ENCODE peak calls at places on chromosomes 6 and 20, in four cellular contexts. H, P, C and M are unnamed samples.

GRCh38 chr6:112781236-112781635 is 434.1 kb downstream of the RFPL4B start:
- DNase-seq in H (no peak), C (no peak), P (no peak), M (peak)

GRCh38 chr6:152863618-152864326 is 113.2 kb downstream of the VIP start:
- DNase-seq in H (peak), P (peak), C (peak), M (peak)

GRCh38 chr6:113315879-113316278 is 541.3 kb upstream of the MARCKS start:
- DNase-seq in P (no peak), C (no peak), H (no peak), M (no peak)

GRCh38 chr20:47067776-47068175 is 173.1 kb downstream of the EYA2 start:
- DNase-seq in P (no peak), C (no peak), H (no peak), M (no peak)

GRCh38 chr6:142353690-142354089 is 51.9 kb downstream of the ADGRG6 start:
- DNase-seq in P (no peak), C (no peak), H (no peak), M (no peak)

GRCh38 chr6:31070711-31071197 is 41.6 kb downstream of the C6orf15 start:
- DNase-seq in P (peak), H (no peak), C (no peak), M (peak)

GRCh38 chr6:11224252-11224965 is 8.1 kb downstream of the NEDD9 start:
- DNase-seq in H (peak), P (no peak), C (no peak), M (no peak)

GRCh38 chr6:118787746-118788419 is 106.1 kb upstream of the ASF1A start:
- DNase-seq in C (no peak), P (no peak), H (no peak), M (no peak)

GRCh38 chr20:58306421-58307261 is 2.9 kb upstream of the RAB22A start:
- DNase-seq in P (no peak), C (no peak), H (peak), M (peak)

GRCh38 chr20:2533118-2533517 is 3.3 kb upstream of the TMC2 start:
- DNase-seq in C (no peak), P (no peak), H (no peak), M (no peak)

GRCh38 chr20:32773214-32773613 is 11.0 kb downstream of the DNMT3B start:
- DNase-seq in P (no peak), C (no peak), H (no peak), M (no peak)

GRCh38 chr6:160933256-160933655 is 58.3 kb upstream of the MAP3K4 start:
- DNase-seq in P (no peak), H (no peak), C (no peak), M (peak)

GRCh38 chr6:97120511-97120910 is 162.5 kb downstream of the MMS22L start:
- DNase-seq in P (no peak), H (no peak), C (no peak), M (no peak)

GRCh38 chr6:11413728-11414127 is 123.8 kb upstream of the TMEM170B start:
- DNase-seq in P (no peak), C (no peak), H (no peak), M (no peak)

GRCh38 chr6:142648526-142648925 is 296.4 kb downstream of the HIVEP2 start:
- DNase-seq in C (no peak), H (no peak), P (no peak), M (no peak)

GRCh38 chr20:51027396-51027795 is 4.5 kb upstream of the KCNG1 start:
- DNase-seq in H (no peak), P (no peak), C (no peak), M (no peak)

GRCh38 chr6:21115111-21115510 is 478.4 kb upstream of the SOX4 start:
- DNase-seq in H (no peak), C (no peak), P (no peak), M (peak)

GRCh38 chr6:119514355-119514754 is 164.8 kb upstream of the MAN1A1 start:
- DNase-seq in C (no peak), P (no peak), H (no peak), M (no peak)

GRCh38 chr20:47677314-47678129 is 107.8 kb downstream of the SULF2 start:
- DNase-seq in C (peak), H (no peak), P (peak), M (peak)

GRCh38 chr20:1684872-1685271 is 27.3 kb upstream of the SIRPG start:
- DNase-seq in P (peak), H (no peak), C (no peak), M (no peak)

GRCh38 chr6:73732845-73733675 is 37.1 kb downstream of the CD109 start:
- DNase-seq in C (peak), P (peak), H (peak), M (peak)

GRCh38 chr6:119351005-119351394 is 1.4 kb upstream of the MAN1A1 start:
- DNase-seq in P (no peak), C (no peak), H (no peak), M (no peak)

GRCh38 chr20:13995841-13996240 is 525 bp downstream of the MACROD2 start:
- DNase-seq in H (no peak), P (peak), C (no peak), M (no peak)

GRCh38 chr6:47345761-47346160 is 36.1 kb upstream of the TNFRSF21 start:
- DNase-seq in C (no peak), P (no peak), H (no peak), M (no peak)

GRCh38 chr6:158002951-158003853 is 21.5 kb downstream of the SYNJ2 start:
- DNase-seq in H (no peak), C (no peak), P (no peak), M (no peak)

GRCh38 chr6:158004696-158005095 is 23.0 kb downstream of the SYNJ2 start:
- DNase-seq in P (no peak), C (no peak), H (no peak), M (no peak)

GRCh38 chr6:158003910-158004695 is 22.4 kb downstream of the SYNJ2 start:
- DNase-seq in H (no peak), C (no peak), P (no peak), M (no peak)

GRCh38 chr6:158000530-158001307 is 19.1 kb downstream of the SYNJ2 start:
- DNase-seq in C (no peak), P (no peak), H (no peak), M (no peak)

DNA sequence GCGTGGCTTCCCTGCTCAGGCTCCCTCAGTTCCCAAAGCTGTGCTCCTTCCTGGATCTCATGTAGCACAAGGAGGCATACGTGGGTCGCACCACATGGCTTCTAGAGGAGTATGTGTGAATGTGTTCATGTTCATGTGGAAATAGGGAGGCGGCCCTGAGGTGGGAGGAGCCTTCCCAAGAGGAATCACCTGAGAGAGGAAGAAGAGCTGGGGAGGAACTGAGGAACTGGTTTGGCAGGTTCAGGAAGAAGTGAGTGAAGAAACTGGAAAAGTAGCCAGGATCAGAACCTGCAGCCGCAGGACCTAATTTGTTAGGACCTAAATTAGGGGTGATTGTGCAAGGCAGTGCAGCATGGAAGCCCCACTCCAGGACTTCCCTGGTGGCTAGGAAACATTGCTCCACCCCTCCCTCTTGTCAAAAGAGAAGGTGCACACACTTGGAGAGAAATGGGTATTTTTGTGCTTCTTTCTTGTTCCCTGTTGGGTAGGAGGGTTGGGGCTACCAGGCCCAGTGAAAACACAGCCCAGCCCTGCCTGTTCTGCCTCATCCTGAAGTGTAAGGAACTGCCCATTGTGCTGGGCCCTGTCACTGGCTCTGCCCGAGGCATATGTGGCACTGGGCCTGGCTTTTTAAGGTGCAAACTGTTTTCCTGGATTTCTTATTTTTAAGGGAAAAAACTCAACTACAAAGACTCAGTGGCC is 20.7 kb downstream of the SYNJ2 start:
- DNase-seq in P (no peak), H (no peak), C (no peak), M (no peak)
- TF ChIP-seq MAX in P (no peak), H (no peak), C (no peak), M (no peak)

GRCh38 chr6:88775866-88776571 is 187.4 kb downstream of the RNGTT start:
- DNase-seq in C (no peak), H (no peak), P (no peak), M (no peak)

GRCh38 chr6:88785478-88785877 is 177.9 kb downstream of the RNGTT start:
- DNase-seq in H (no peak), C (no peak), P (no peak), M (no peak)

DNA sequence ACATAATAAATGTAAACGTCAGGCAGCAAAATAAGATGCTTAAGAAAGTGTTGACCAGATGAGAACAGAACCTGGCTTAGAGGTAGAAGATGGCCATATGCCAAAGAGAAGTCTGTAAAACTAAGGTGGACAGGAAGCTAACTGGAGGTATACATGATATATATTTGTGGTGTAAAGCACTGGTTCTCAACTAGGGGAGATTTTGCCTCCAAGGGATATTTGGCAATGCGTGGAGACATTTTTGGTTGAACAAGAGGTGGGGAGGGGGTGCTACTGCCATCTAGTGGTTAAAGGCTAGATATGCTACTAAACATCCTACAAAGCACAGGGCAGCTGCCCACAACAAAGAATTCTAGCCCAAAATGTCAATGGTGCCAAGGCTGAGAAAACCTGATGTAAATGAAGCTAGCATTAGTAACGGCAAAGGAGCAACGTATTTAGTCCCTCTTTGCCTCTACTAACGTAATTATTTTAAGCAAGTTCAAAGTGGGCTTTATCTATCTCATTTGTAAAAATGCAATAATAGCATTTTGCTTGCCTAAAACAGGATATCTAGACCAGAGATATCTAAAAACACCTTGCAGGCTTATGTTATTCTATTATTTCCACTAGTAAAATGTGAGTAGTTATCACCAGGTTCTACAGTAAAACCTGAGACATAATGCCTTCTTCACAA is 182.6 kb downstream of the RNGTT start:
- DNase-seq in C (peak), H (peak), P (peak), M (peak)
- TF ChIP-seq HDAC6 in C (no peak), H (no peak), P (no peak), M (no peak)

GRCh38 chr6:159203304-159204005 is 34.3 kb downstream of the FNDC1 start:
- DNase-seq in H (no peak), C (no peak), P (no peak), M (no peak)
- TF ChIP-seq MAX in H (no peak), C (no peak), P (no peak), M (no peak)

GRCh38 chr6:3188262-3188661 is 30.9 kb upstream of the TUBB2A start:
- DNase-seq in C (no peak), P (no peak), H (no peak), M (no peak)
- TF ChIP-seq HDAC6 in C (no peak), P (no peak), H (no peak), M (no peak)

DNA sequence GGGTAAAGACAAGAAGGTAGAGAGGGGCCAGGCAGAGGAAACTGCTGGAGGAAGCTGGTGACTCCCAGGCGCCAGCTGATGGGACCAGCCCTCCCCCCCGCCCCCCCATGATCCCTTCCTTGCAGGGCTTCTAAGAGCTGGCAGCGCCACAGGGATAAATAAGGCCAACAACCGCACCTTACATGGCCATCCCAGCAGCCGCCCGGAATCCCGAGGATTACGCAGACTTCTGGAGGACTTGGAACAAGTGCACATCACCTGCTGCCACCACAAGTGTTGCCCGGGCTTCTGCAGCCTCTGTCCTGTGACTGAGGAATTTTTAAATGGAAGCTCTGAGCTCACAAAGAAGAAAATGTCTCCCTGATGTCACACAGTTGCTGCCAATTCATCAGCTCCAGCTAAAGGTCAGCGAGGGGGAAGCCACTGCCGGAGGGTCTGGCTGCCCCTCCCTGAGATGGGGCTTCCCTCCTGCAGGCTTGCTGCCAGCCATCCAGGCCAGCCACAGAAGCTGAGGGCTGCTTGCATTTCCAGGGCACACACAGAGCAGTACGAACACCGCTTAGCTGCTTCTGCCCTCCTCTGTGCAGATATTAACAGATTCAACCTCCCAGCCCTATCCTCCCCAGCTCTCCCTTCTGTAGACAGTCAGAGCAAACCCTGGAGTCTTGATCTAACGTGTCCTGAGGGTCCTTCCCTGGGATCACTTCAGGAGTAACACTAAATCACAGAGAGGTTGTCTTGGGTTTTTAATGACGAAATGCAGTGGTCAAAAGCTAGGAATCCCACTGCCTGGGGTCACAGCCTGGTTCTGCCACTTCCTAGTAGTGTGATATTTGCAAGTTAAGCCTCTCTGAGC is 38.6 kb upstream of the PIM1 start:
- DNase-seq in H (no peak), P (no peak), C (no peak), M (peak)
- TF ChIP-seq MAX in H (no peak), P (no peak), C (no peak), M (peak)

DNA sequence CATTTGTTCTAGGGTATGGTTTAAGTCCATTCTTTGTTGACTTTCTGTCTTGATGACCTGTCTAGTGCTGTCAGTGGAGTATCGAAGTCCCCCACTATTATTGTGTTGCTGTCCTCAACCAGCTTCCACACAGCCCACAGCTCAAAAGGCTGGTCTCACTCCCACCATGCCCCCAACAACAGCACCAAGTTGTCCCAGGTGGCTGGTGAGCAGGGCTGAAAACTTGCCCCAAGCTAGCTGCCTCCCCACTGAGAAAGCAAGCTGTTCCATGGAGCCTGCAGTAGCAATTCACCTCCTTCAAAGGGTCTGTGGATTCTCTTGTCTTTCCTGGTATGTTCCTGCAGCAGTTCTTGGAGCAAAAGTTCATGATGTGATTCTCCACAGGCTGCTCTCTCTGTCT is 221.0 kb downstream of the SYNDIG1 start:
- DNase-seq in C (no peak), P (no peak), H (no peak), M (no peak)
- TF ChIP-seq HDAC6 in C (no peak), P (no peak), H (no peak), M (no peak)

GRCh38 chr6:169635345-169635744 is 66.5 kb downstream of the WDR27 start:
- DNase-seq in P (no peak), H (no peak), C (no peak), M (no peak)
- TF ChIP-seq MAX in P (no peak), H (no peak), C (no peak), M (no peak)

GRCh38 chr20:21352703-21353102 is 44.6 kb downstream of the NKX2-4 start:
- DNase-seq in C (no peak), H (no peak), P (no peak), M (peak)
- TF ChIP-seq HDAC6 in C (no peak), H (no peak), P (no peak), M (no peak)

GRCh38 chr20:23094927-23095326 is 8.8 kb upstream of the CD93 start:
- DNase-seq in H (no peak), C (no peak), P (no peak), M (no peak)

GRCh38 chr20:23095504-23095903 is 9.4 kb upstream of the CD93 start:
- DNase-seq in H (no peak), P (no peak), C (no peak), M (no peak)

GRCh38 chr20:23094213-23094896 is 8.2 kb upstream of the CD93 start:
- DNase-seq in C (no peak), P (no peak), H (no peak), M (no peak)

GRCh38 chr20:23096986-23097520 is 10.9 kb upstream of the CD93 start:
- DNase-seq in H (no peak), C (no peak), P (no peak), M (no peak)

GRCh38 chr20:23096073-23096472 is 9.9 kb upstream of the CD93 start:
- DNase-seq in P (no peak), H (no peak), C (no peak), M (no peak)
- TF ChIP-seq MAX in P (no peak), H (no peak), C (no peak), M (no peak)